ENCODE peak calls at places on chromosomes 16 and 17, in ten cellular contexts. A, F, W, P, G, N, D, B, U and E are unnamed samples.

GRCh38 chr17:80718428-80718827 is 173.8 kb downstream of the RPTOR start:
- DNase-seq in A (no peak), F (no peak), W (no peak), P (no peak), G (no peak), N (no peak), D (no peak), B (no peak), U (no peak), E (no peak)

GRCh38 chr16:47699090-47699489 is 238.0 kb downstream of the PHKB start:
- DNase-seq in A (no peak), F (no peak), W (no peak), P (no peak), G (no peak), N (no peak), D (no peak), B (no peak), U (no peak), E (no peak)

GRCh38 chr17:50798424-50799344 is 31.4 kb upstream of the ANKRD40CL start:
- DNase-seq in A (no peak), F (no peak), W (peak), P (no peak), G (no peak), N (no peak), D (no peak), B (peak), U (no peak), E (no peak)

GRCh38 chr16:85112364-85112763 is at the start of gene CIBAR2:
- DNase-seq in A (no peak), F (no peak), W (no peak), P (no peak), G (no peak), N (no peak), D (no peak), B (no peak), U (peak), E (no peak)

GRCh38 chr17:72782985-72783701 is 309.3 kb downstream of the SLC39A11 start:
- DNase-seq in A (no peak), F (no peak), W (peak), P (no peak), G (no peak), N (no peak), D (no peak), B (no peak), U (peak), E (no peak)

GRCh38 chr17:34177642-34178041 is 77.4 kb upstream of the CCL2 start:
- DNase-seq in A (peak), F (no peak), W (no peak), P (no peak), G (peak), N (no peak), D (no peak), B (no peak), U (no peak), E (no peak)

GRCh38 chr17:10149573-10150399 is 48.6 kb downstream of the GAS7 start:
- DNase-seq in A (peak), F (no peak), W (no peak), P (no peak), G (no peak), N (no peak), D (no peak), B (peak), U (no peak), E (no peak)

GRCh38 chr17:51850206-51850605 is 308.3 kb downstream of the CA10 start:
- DNase-seq in A (no peak), F (no peak), W (no peak), P (no peak), G (no peak), N (no peak), D (no peak), B (peak), U (no peak), E (no peak)

GRCh38 chr17:82386256-82386831 is 14.8 kb downstream of the UTS2R start:
- DNase-seq in A (no peak), F (no peak), W (no peak), P (no peak), G (no peak), N (no peak), D (no peak), B (no peak), U (no peak), E (no peak)

GRCh38 chr17:1997587-1998425 is 27.3 kb downstream of the RTN4RL1 start:
- DNase-seq in A (no peak), F (peak), W (peak), P (peak), G (no peak), N (peak), D (no peak), B (no peak), U (no peak), E (peak)

GRCh38 chr17:66123163-66123562 is 68.8 kb downstream of the CEP112 start:
- DNase-seq in A (peak), F (no peak), W (no peak), P (no peak), G (no peak), N (no peak), D (no peak), B (peak), U (no peak), E (no peak)

GRCh38 chr17:75691371-75692290 is 24.5 kb downstream of the SAP30BP start:
- DNase-seq in A (peak), F (no peak), W (no peak), P (no peak), G (no peak), N (no peak), D (no peak), B (peak), U (no peak), E (no peak)

GRCh38 chr17:50584116-50584515 is 23.6 kb downstream of the CACNA1G start:
- DNase-seq in A (no peak), F (no peak), W (no peak), P (no peak), G (no peak), N (no peak), D (no peak), B (no peak), U (no peak), E (no peak)

GRCh38 chr17:6528557-6528956 is 27.8 kb downstream of the PITPNM3 start:
- DNase-seq in A (no peak), F (no peak), W (no peak), P (no peak), G (no peak), N (no peak), D (no peak), B (no peak), U (no peak), E (no peak)

GRCh38 chr16:11392041-11392581 is 46.9 kb downstream of the RMI2 start:
- DNase-seq in A (no peak), F (no peak), W (no peak), P (no peak), G (no peak), N (no peak), D (no peak), B (no peak), U (no peak), E (no peak)

GRCh38 chr16:13835935-13836334 is 84.0 kb upstream of the ERCC4 start:
- DNase-seq in A (no peak), F (no peak), W (no peak), P (no peak), G (no peak), N (no peak), D (no peak), B (no peak), U (no peak), E (no peak)

GRCh38 chr17:57326764-57327163 is 70.4 kb downstream of the MSI2 start:
- DNase-seq in A (no peak), F (no peak), W (no peak), P (no peak), G (no peak), N (no peak), D (no peak), B (no peak), U (no peak), E (no peak)

GRCh38 chr16:23905027-23905426 is 69.2 kb downstream of the PRKCB start:
- DNase-seq in A (peak), F (peak), W (no peak), P (peak), G (peak), N (peak), D (no peak), B (peak), U (no peak), E (no peak)

GRCh38 chr17:60832206-60832605 is 154.6 kb downstream of the BCAS3 start:
- DNase-seq in A (peak), F (no peak), W (no peak), P (no peak), G (no peak), N (no peak), D (no peak), B (no peak), U (no peak), E (no peak)

GRCh38 chr17:1324201-1324750 is 44.8 kb downstream of the TRARG1 start:
- DNase-seq in A (no peak), F (no peak), W (peak), P (no peak), G (no peak), N (peak), D (no peak), B (no peak), U (no peak), E (no peak)

GRCh38 chr16:1771072-1771863 is at the start of gene NME3:
- DNase-seq in A (peak), F (peak), W (no peak), P (peak), G (no peak), N (peak), D (no peak), B (peak), U (peak), E (no peak)

GRCh38 chr17:64056269-64057005 is 36.0 kb upstream of the ICAM2 start:
- DNase-seq in A (no peak), F (peak), W (peak), P (no peak), G (no peak), N (no peak), D (no peak), B (no peak), U (no peak), E (no peak)

GRCh38 chr16:6573577-6573976 is 759.1 kb upstream of the RBFOX1 start:
- DNase-seq in A (no peak), F (no peak), W (peak), P (no peak), G (no peak), N (peak), D (no peak), B (no peak), U (peak), E (peak)

GRCh38 chr16:79278506-79278905 is 322.0 kb downstream of the MAF start:
- DNase-seq in A (no peak), F (no peak), W (no peak), P (no peak), G (no peak), N (peak), D (no peak), B (no peak), U (no peak), E (no peak)

GRCh38 chr17:34620458-34620857 is 41.1 kb downstream of the TMEM132E start:
- DNase-seq in A (no peak), F (no peak), W (no peak), P (no peak), G (no peak), N (no peak), D (no peak), B (peak), U (peak), E (no peak)

GRCh38 chr16:56889206-56889605 is 24.2 kb downstream of the SLC12A3 start:
- DNase-seq in A (no peak), F (no peak), W (peak), P (no peak), G (no peak), N (no peak), D (no peak), B (no peak), U (no peak), E (no peak)

GRCh38 chr16:65717006-65717720 is 595.3 kb upstream of the CDH11 start:
- DNase-seq in A (no peak), F (no peak), W (no peak), P (no peak), G (no peak), N (no peak), D (no peak), B (no peak), U (no peak), E (no peak)

GRCh38 chr17:49480833-49481615 is 14.1 kb upstream of the NGFR start:
- DNase-seq in A (no peak), F (no peak), W (no peak), P (no peak), G (no peak), N (no peak), D (no peak), B (no peak), U (no peak), E (no peak)

GRCh38 chr17:75404739-75405364 is 626 bp downstream of the GRB2 start:
- DNase-seq in A (peak), F (peak), W (peak), P (peak), G (no peak), N (peak), D (no peak), B (peak), U (peak), E (peak)

GRCh38 chr16:6643083-6643686 is 689.5 kb upstream of the RBFOX1 start:
- DNase-seq in A (peak), F (peak), W (peak), P (peak), G (peak), N (peak), D (no peak), B (peak), U (peak), E (peak)

GRCh38 chr16:73976661-73977060 is 320.0 kb upstream of the PSMD7 start:
- DNase-seq in A (no peak), F (no peak), W (no peak), P (no peak), G (no peak), N (no peak), D (no peak), B (no peak), U (no peak), E (no peak)

GRCh38 chr17:74119960-74120359 is 83.5 kb upstream of the RPL38 start:
- DNase-seq in A (no peak), F (no peak), W (no peak), P (no peak), G (no peak), N (no peak), D (no peak), B (no peak), U (no peak), E (no peak)

GRCh38 chr16:47320546-47321315 is 140.1 kb downstream of the ITFG1 start:
- DNase-seq in A (no peak), F (no peak), W (no peak), P (no peak), G (no peak), N (no peak), D (no peak), B (peak), U (no peak), E (no peak)

GRCh38 chr17:17972952-17973254 is 241 bp downstream of the DRC3 start:
- DNase-seq in A (no peak), F (no peak), W (no peak), P (no peak), G (no peak), N (no peak), D (no peak), B (no peak), U (no peak), E (no peak)

GRCh38 chr17:17975441-17975840 is 2.8 kb downstream of the DRC3 start:
- DNase-seq in A (no peak), F (no peak), W (no peak), P (no peak), G (no peak), N (no peak), D (no peak), B (no peak), U (no peak), E (no peak)

GRCh38 chr17:17970699-17971430 is 1.3 kb downstream of the TOM1L2 start:
- DNase-seq in A (no peak), F (no peak), W (no peak), P (no peak), G (no peak), N (peak), D (no peak), B (peak), U (no peak), E (no peak)

GRCh38 chr17:17972126-17972951 is at the start of the genes DRC3 and TOM1L2:
- DNase-seq in A (peak), F (peak), W (peak), P (peak), G (peak), N (peak), D (peak), B (peak), U (peak), E (peak)

GRCh38 chr17:17971431-17972125 is 622 bp downstream of the TOM1L2 start:
- DNase-seq in A (no peak), F (no peak), W (no peak), P (peak), G (no peak), N (peak), D (peak), B (no peak), U (no peak), E (no peak)
- TF ChIP-seq CTCF in A (no peak), F (no peak), W (no peak), P (no peak), G (no peak), N (no peak), D (no peak), B (no peak), U (no peak), E (no peak)

DNA sequence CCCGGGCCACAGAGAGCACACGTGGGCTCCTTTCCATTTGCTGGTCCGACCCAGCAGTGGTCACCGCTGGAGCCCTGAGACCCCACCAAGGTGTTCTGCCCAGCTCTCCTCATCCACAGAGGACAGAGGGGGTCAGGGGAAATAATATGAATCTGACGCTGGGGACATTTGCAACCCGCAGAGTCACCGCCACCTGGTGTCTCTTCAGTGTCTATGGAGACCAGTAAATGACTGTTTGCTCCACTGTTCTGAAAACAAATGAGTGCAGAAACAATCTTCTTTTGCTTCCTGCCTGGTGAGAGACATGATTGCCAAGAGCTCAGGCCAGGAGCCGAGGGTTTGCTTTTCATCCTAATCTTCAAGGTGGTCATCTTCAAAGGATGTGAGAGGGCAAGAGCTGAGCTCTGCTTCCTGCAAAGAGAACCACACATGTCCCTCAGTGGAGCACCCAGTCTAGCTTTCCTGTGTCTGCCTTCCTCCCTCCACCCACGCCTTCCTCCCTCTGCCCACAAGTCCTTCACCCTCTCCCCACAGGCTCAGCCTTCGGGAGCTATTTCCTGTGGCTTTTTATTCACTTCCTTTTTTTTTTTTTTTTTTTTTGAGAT is 14.7 kb upstream of the KLHDC4 start:
- DNase-seq in A (no peak), F (no peak), W (no peak), P (no peak), G (no peak), N (no peak), D (no peak), B (peak), U (no peak), E (no peak)
- TF ChIP-seq CTCF in A (no peak), F (no peak), W (no peak), P (no peak), G (no peak), N (no peak), D (no peak), B (no peak), U (no peak), E (no peak)

GRCh38 chr17:28228109-28228840 is 90.7 kb upstream of the TMEM97 start:
- DNase-seq in A (no peak), F (no peak), W (peak), P (peak), G (no peak), N (no peak), D (no peak), B (peak), U (no peak), E (no peak)
- TF ChIP-seq CTCF in A (peak), F (no peak), W (peak), P (no peak), G (peak), N (no peak), D (no peak), B (peak), U (no peak), E (peak)

GRCh38 chr16:28039493-28039892 is 24.0 kb downstream of the GSG1L start:
- DNase-seq in A (no peak), F (no peak), W (no peak), P (no peak), G (no peak), N (no peak), D (no peak), B (no peak), U (no peak), E (no peak)
- TF ChIP-seq CTCF in A (no peak), F (no peak), W (no peak), P (no peak), G (no peak), N (no peak), D (no peak), B (no peak), U (no peak), E (no peak)

GRCh38 chr16:58261263-58261662 is 33.6 kb downstream of the PRSS54 start:
- DNase-seq in A (no peak), F (no peak), W (no peak), P (no peak), G (no peak), N (no peak), D (no peak), B (no peak), U (no peak), E (no peak)

GRCh38 chr16:58258326-58258725 is 36.5 kb downstream of the PRSS54 start:
- DNase-seq in A (no peak), F (no peak), W (no peak), P (no peak), G (no peak), N (no peak), D (no peak), B (peak), U (no peak), E (no peak)

GRCh38 chr16:58259995-58260394 is 34.8 kb downstream of the PRSS54 start:
- DNase-seq in A (no peak), F (no peak), W (no peak), P (no peak), G (no peak), N (no peak), D (no peak), B (no peak), U (no peak), E (no peak)

GRCh38 chr16:58252716-58253115 is 42.1 kb downstream of the PRSS54 start:
- DNase-seq in A (no peak), F (no peak), W (no peak), P (no peak), G (no peak), N (no peak), D (no peak), B (no peak), U (no peak), E (no peak)

DNA sequence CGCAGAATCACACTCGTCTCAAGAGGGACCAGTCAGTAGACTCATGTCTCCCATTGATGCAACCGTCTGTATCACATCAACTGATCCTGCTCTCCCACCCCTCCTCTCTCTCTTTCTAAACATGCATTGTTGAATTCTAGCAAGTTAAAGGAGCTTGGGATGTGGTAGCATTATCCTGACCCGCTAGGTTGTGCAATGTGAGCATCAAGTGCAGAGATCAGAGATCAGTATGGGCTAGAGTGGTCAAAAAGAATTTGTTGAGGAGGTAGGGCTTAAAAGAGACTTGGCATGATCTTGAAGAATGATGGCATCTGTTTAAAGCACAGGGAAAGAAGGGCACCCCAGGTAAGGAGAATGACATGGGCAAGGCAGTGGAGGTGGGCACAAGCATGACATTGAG is 38.7 kb downstream of the PRSS54 start:
- DNase-seq in A (no peak), F (no peak), W (no peak), P (no peak), G (no peak), N (no peak), D (no peak), B (no peak), U (no peak), E (no peak)
- TF ChIP-seq CTCF in A (no peak), F (no peak), W (no peak), P (no peak), G (no peak), N (no peak), D (no peak), B (no peak), U (no peak), E (no peak)

GRCh38 chr16:88338111-88338510 is 44.6 kb upstream of the ZNF469 start:
- DNase-seq in A (no peak), F (peak), W (no peak), P (no peak), G (no peak), N (no peak), D (no peak), B (no peak), U (no peak), E (no peak)
- TF ChIP-seq CTCF in A (peak), F (peak), W (no peak), P (no peak), G (no peak), N (no peak), D (no peak), B (no peak), U (no peak), E (no peak)